ENCODE peak calls at places on chromosomes 12 and 14, in four cellular contexts. A is A673, Z is astrocyte, D is heart right ventricle. S is an unnamed sample.

GRCh38 chr12:70540996-70541395 is 96.2 kb downstream of the PTPRB start:
- DNase-seq in A (no peak), Z (no peak), D (no peak), S (no peak)

GRCh38 chr12:63844391-63845341 is at the start of gene SRGAP1:
- DNase-seq in A (peak; percentile 83), Z (peak; percentile 66), D (peak; percentile 68), S (no peak)

GRCh38 chr12:3255071-3255470 is 177.9 kb downstream of the TSPAN9 start:
- DNase-seq in A (no peak), Z (no peak), D (peak; percentile 70), S (no peak)

GRCh38 chr14:57692671-57693070 is 173.2 kb downstream of the SLC35F4 start:
- DNase-seq in A (peak; percentile 74), Z (peak; percentile 40), D (no peak), S (no peak)

GRCh38 chr12:56374726-56375597 is 12.3 kb upstream of the APOF start:
- DNase-seq in A (no peak), Z (no peak), D (no peak), S (no peak)

GRCh38 chr12:107242189-107242588 is 148.8 kb upstream of the CRY1 start:
- DNase-seq in A (peak; percentile 66), Z (peak; percentile 15), D (no peak), S (no peak)

GRCh38 chr12:132414634-132415340 is 75.2 kb upstream of the FBRSL1 start:
- DNase-seq in A (peak; percentile 88), Z (peak; percentile 22), D (peak; percentile 78), S (peak; percentile 68)

GRCh38 chr12:49582840-49583239 is 14.9 kb upstream of the MCRS1 start:
- DNase-seq in A (no peak), Z (no peak), D (peak; percentile 53), S (no peak)

GRCh38 chr14:80974338-80975078 is 19.1 kb downstream of the TSHR start:
- DNase-seq in A (peak; percentile 87), Z (peak; percentile 89), D (no peak), S (no peak)

GRCh38 chr14:63982629-63983028 is 129.8 kb downstream of the SYNE2 start:
- DNase-seq in A (no peak), Z (no peak), D (no peak), S (no peak)
- H3K36me3 ChIP-seq in A (no peaks in the 10 kb centered on the region), Z (no peaks in the 10 kb centered on the region), D (no peaks in the 10 kb centered on the region), S (peaks cover 44% of the 10 kb centered on the region)

GRCh38 chr14:53952533-53952932 is 4.1 kb downstream of the BMP4 start:
- DNase-seq in A (no peak), Z (no peak), D (no peak), S (no peak)

GRCh38 chr14:53951661-53952265 is 4.9 kb downstream of the BMP4 start:
- DNase-seq in A (no peak), Z (no peak), D (no peak), S (no peak)

GRCh38 chr14:53954551-53955233 is 1.9 kb downstream of the BMP4 start:
- DNase-seq in A (no peak), Z (peak; percentile 39), D (peak; percentile 44), S (no peak)

GRCh38 chr14:53953828-53954550 is 2.6 kb downstream of the BMP4 start:
- DNase-seq in A (peak; percentile 27), Z (peak; percentile 39), D (peak; percentile 41), S (no peak)

DNA sequence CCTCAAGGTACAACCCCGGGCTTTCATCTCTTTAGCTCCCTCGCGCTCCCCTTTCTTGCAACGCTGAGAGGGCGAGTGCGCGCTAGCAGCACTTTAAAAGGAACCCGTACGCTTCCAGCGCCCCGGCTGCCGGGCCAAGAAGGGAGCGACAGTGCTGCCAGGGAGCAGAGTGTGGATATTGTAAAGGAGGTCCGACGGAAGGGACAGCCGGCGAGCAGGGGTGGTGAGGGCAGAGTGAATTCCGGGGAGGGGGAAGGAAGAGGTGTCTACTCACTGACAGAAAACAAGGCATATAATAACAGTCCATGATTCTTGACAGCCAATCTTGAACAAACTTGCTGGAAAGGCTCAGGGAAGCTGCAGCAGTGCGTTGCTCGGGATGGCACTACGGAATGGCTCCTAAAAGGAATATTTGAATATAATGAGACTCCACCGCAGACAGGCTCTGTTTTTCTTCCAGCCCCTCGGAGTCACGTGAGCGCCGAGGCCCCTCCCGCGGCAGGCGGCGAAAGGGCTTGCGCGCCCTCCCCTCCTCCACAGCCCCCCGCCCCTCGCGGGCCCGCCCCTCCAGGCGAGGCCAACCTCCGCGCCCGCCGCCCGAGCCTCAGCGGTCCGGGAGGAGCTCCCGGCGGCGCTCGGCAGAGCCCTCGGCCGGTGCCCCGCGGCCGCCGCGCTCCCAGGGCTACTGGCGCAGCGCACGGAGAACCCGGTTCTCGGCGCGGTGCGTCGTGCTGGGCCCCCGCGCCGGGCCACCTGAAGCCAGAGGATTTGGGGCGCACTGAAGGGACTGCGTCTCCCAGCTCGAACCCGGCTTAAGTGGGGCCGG is 3.4 kb downstream of the BMP4 start:
- DNase-seq in A (peak; percentile 67), Z (peak; percentile 64), D (peak; percentile 87), S (no peak)
- H3K4me3 ChIP-seq in A (peak overlapping the region; percentile 44), Z (peak overlapping the region; percentile 69), D (peak overlapping the region; percentile 77), S (peak overlapping the region; percentile 54)

GRCh38 chr12:50750366-50750765 is 13.5 kb upstream of the ATF1 start:
- DNase-seq in A (no peak), Z (no peak), D (no peak), S (no peak)

GRCh38 chr12:50742776-50743175 is 21.1 kb upstream of the ATF1 start:
- DNase-seq in A (no peak), Z (no peak), D (no peak), S (no peak)

GRCh38 chr12:50747817-50748216 is 16.1 kb upstream of the ATF1 start:
- DNase-seq in A (no peak), Z (no peak), D (no peak), S (no peak)

GRCh38 chr12:50749459-50749882 is 14.4 kb upstream of the ATF1 start:
- DNase-seq in A (no peak), Z (no peak), D (no peak), S (no peak)

GRCh38 chr12:50745861-50746260 is 18.0 kb upstream of the ATF1 start:
- DNase-seq in A (no peak), Z (no peak), D (no peak), S (no peak)
- H3K36me3 ChIP-seq in A (peaks cover 52% of the 10 kb centered on the region), Z (peaks cover 51% of the 10 kb centered on the region), D (no peaks in the 10 kb centered on the region), S (peaks cover 32% of the 10 kb centered on the region)

GRCh38 chr14:88326352-88327103 is 3.5 kb upstream of the KCNK10 start:
- DNase-seq in A (no peak), Z (no peak), D (no peak), S (no peak)
- H3K4me3 ChIP-seq in A (no peak overlapping the region), Z (no peak overlapping the region), D (no peak overlapping the region), S (no peak overlapping the region)

GRCh38 chr12:76714415-76714814 is 49.5 kb upstream of the ZDHHC17 start:
- DNase-seq in A (no peak), Z (no peak), D (no peak), S (no peak)
- H3K36me3 ChIP-seq in A (no peaks in the 10 kb centered on the region), Z (no peaks in the 10 kb centered on the region), D (no peaks in the 10 kb centered on the region), S (no peaks in the 10 kb centered on the region)

GRCh38 chr12:101795013-101795412 is 35.7 kb downstream of the GNPTAB start:
- DNase-seq in A (no peak), Z (no peak), D (no peak), S (no peak)
- H3K4me3 ChIP-seq in A (no peak overlapping the region), Z (no peak overlapping the region), D (no peak overlapping the region), S (no peak overlapping the region)